ENCODE peak calls at places on chromosomes 2 and 18, in seven cellular contexts. T, L, Y, E, S, R and G are unnamed samples.

GRCh38 chr2:109168080-109168479 is 39.1 kb downstream of the SH3RF3 start:
- DNase-seq in R (no peak), L (no peak), E (no peak), Y (no peak), S (no peak), T (peak; percentile 52), G (no peak)

GRCh38 chr2:170017848-170018492 is 160.0 kb upstream of the MYO3B start:
- DNase-seq in R (no peak), E (no peak), Y (no peak), T (peak; percentile 19), L (peak; percentile 19), S (no peak), G (no peak)

GRCh38 chr2:231781798-231782726 is 980 bp upstream of the PDE6D start:
- DNase-seq in L (peak; percentile 70), S (no peak), Y (no peak), R (peak; percentile 36), T (peak; percentile 42), E (no peak), G (peak; percentile 29)

GRCh38 chr2:203045867-203046266 is 31.2 kb downstream of the NBEAL1 start:
- DNase-seq in E (no peak), R (no peak), S (no peak), Y (no peak), L (no peak), T (no peak), G (no peak)

GRCh38 chr2:12624911-12625598 is 91.7 kb upstream of the TRIB2 start:
- DNase-seq in Y (peak; percentile 23), R (no peak), T (no peak), L (no peak), E (peak; percentile 76), S (peak; percentile 55), G (peak; percentile 65)

GRCh38 chr2:17768894-17769293 is 15.0 kb downstream of the GEN1 start:
- DNase-seq in Y (no peak), R (no peak), L (no peak), E (no peak), T (no peak), S (no peak), G (no peak)

GRCh38 chr2:113886479-113887383 is 3.2 kb upstream of the ACTR3 start:
- DNase-seq in T (peak; percentile 94), L (peak; percentile 85), S (no peak), E (no peak), Y (no peak), R (no peak), G (no peak)

GRCh38 chr2:104889261-104890091 is 35.6 kb downstream of the POU3F3 start:
- DNase-seq in R (no peak), L (no peak), S (no peak), T (no peak), E (peak; percentile 50), Y (no peak), G (no peak)

GRCh38 chr18:13572721-13573120 is 153.6 kb downstream of the FAM210A start:
- DNase-seq in T (no peak), E (no peak), R (no peak), Y (no peak), S (no peak), L (no peak), G (no peak)

GRCh38 chr2:42249887-42250286 is 80.7 kb downstream of the EML4 start:
- DNase-seq in T (no peak), Y (no peak), R (no peak), S (no peak), E (no peak), L (no peak), G (peak; percentile 11)

GRCh38 chr2:171745141-171745540 is 57.9 kb downstream of the DYNC1I2 start:
- DNase-seq in Y (no peak), R (no peak), E (no peak), L (no peak), T (no peak), S (no peak), G (no peak)
- H2BK120ac ChIP-seq in Y (no peak overlapping the region), R (no peak overlapping the region), E (no peak overlapping the region), L (no peak overlapping the region), T (no peak overlapping the region), S (no peak overlapping the region), G (no peak overlapping the region)

DNA sequence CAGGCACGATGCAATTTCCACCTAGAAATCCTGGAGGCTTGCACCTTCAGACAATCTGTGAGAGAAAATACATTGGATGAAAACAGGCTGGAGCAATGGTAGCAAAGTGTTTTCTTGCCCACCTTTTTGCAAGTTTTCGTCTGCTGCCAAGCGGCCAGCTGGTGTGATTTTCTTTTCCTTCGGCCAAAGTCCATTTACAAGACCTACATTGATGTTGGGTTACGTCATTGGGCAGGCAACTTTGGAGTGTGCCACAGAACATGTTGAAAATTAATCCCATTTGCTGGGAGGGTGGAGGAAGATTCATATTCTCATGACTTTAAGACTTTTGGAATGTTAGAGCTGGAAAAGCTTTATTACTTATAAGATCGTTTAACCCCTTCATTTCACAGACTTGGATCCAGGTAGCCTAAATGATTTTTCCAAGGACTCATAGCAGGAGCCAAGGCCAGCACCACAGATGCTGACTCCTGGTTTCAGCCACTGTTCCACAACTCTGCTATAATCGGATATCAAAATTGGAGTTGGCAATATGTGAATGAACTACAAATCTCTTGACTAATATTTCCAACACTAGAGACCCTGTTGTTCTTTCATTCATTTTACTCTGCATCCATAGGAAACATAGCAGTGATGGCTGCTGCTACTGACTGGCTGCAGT is 352.1 kb downstream of the RND3 start:
- DNase-seq in E (no peak), Y (no peak), T (no peak), R (no peak), L (no peak), S (no peak), G (no peak)
- H2BK120ac ChIP-seq in E (no peak overlapping the region), Y (no peak overlapping the region), T (peak overlapping the region; percentile 11), R (peak overlapping the region; percentile 8), L (no peak overlapping the region), S (no peak overlapping the region), G (no peak overlapping the region)

GRCh38 chr18:12086249-12086648 is 7.4 kb upstream of the ANKRD62 start:
- DNase-seq in L (no peak), R (no peak), T (no peak), S (no peak), E (no peak), Y (no peak), G (no peak)
- H2BK120ac ChIP-seq in L (no peak overlapping the region), R (no peak overlapping the region), T (no peak overlapping the region), S (no peak overlapping the region), E (no peak overlapping the region), Y (no peak overlapping the region), G (no peak overlapping the region)

DNA sequence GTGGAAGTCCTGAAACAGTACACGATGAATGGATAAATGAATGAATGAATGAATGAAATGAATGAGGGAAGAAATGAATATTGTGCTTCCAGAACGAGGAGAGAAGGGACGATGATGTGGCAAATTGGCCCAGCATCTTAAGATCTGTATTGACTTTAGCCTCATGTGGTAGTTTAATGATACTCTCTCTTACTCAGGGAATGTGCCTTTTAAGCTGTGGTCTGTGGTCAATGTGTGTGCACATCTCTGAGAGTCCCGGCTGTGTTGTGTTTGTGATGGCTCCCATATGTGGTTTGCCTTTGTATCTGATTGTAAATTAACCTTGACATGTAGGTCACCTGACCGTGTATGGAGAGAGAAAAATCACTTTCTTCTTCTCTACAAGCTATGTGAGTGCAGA is 91.1 kb downstream of the NEDD4L start:
- DNase-seq in Y (no peak), R (no peak), L (peak; percentile 97), S (no peak), E (no peak), T (peak; percentile 95), G (no peak)
- H2BK120ac ChIP-seq in Y (no peak overlapping the region), R (no peak overlapping the region), L (no peak overlapping the region), S (no peak overlapping the region), E (no peak overlapping the region), T (no peak overlapping the region), G (no peak overlapping the region)

GRCh38 chr18:75053028-75053624 is 155.8 kb downstream of the PTGR3 start:
- DNase-seq in S (no peak), Y (no peak), T (no peak), R (no peak), E (no peak), L (no peak), G (no peak)
- H2BK120ac ChIP-seq in S (no peak overlapping the region), Y (no peak overlapping the region), T (no peak overlapping the region), R (no peak overlapping the region), E (no peak overlapping the region), L (no peak overlapping the region), G (no peak overlapping the region)